ENCODE peak calls at places on chromosomes 5 and 9, in four cellular contexts. Q is tibial artery, K is IMR-90, T is upper lobe of left lung. Y is an unnamed sample. For H3K4me1, the result is how much of the 10 kb centered on the place peaks cover.

GRCh38 chr5:69334793-69335268 is 2.2 kb upstream of the CCDC125 start:
- DNase-seq in Q (peak), K (peak), T (peak), Y (peak)

GRCh38 chr5:93622240-93622885 is 39.3 kb downstream of the NR2F1 start:
- DNase-seq in Q (no peak), K (peak), T (no peak), Y (no peak)

GRCh38 chr5:123422433-123423277 is 548 bp downstream of the CEP120 start:
- DNase-seq in Q (no peak), K (peak), T (no peak), Y (no peak)

GRCh38 chr5:54758038-54758437 is 227.4 kb downstream of the ESM1 start:
- DNase-seq in Q (no peak), K (peak), T (no peak), Y (no peak)

GRCh38 chr5:152072076-152072475 is 147.4 kb upstream of the GLRA1 start:
- DNase-seq in Q (no peak), K (no peak), T (no peak), Y (no peak)

GRCh38 chr5:138138949-138139775 is at the start of gene NME5:
- DNase-seq in Q (no peak), K (peak), T (peak), Y (no peak)

GRCh38 chr5:1007221-1007680 is 1.4 kb upstream of the NKD2 start:
- DNase-seq in Q (peak), K (no peak), T (peak), Y (peak)

GRCh38 chr5:143456952-143457547 is 53.6 kb upstream of the NR3C1 start:
- DNase-seq in Q (no peak), K (peak), T (no peak), Y (no peak)

GRCh38 chr5:90158131-90158530 is 251.4 kb downstream of the CETN3 start:
- DNase-seq in Q (no peak), K (no peak), T (no peak), Y (no peak)

GRCh38 chr9:134267305-134268265 is 58.7 kb upstream of the RXRA start:
- DNase-seq in Q (no peak), K (no peak), T (no peak), Y (no peak)

GRCh38 chr5:1074816-1075554 is 36.9 kb downstream of the SLC12A7 start:
- DNase-seq in Q (no peak), K (no peak), T (peak), Y (no peak)

GRCh38 chr5:67998709-67999251 is 216.8 kb upstream of the PIK3R1 start:
- DNase-seq in Q (peak), K (peak), T (no peak), Y (peak)

GRCh38 chr9:33956544-33956943 is 92.1 kb downstream of the UBAP2 start:
- DNase-seq in Q (no peak), K (no peak), T (no peak), Y (no peak)

GRCh38 chr5:14460844-14461398 is 120.7 kb upstream of the OTULINL start:
- DNase-seq in Q (no peak), K (no peak), T (peak), Y (no peak)
- H3K4me1 ChIP-seq in Q (under half), K (under half), T (under half), Y (under half)

GRCh38 chr5:78504726-78505431 is 143.7 kb downstream of the LHFPL2 start:
- DNase-seq in Q (peak), K (peak), T (peak), Y (peak)

GRCh38 chr5:78508231-78508765 is 140.3 kb downstream of the LHFPL2 start:
- DNase-seq in Q (no peak), K (peak), T (no peak), Y (no peak)

GRCh38 chr5:78507531-78507930 is 141.0 kb downstream of the LHFPL2 start:
- DNase-seq in Q (no peak), K (no peak), T (no peak), Y (no peak)

GRCh38 chr5:78505860-78506259 is 142.7 kb downstream of the LHFPL2 start:
- DNase-seq in Q (no peak), K (no peak), T (no peak), Y (no peak)

GRCh38 chr5:78506296-78507049 is 142.1 kb downstream of the LHFPL2 start:
- DNase-seq in Q (no peak), K (peak), T (no peak), Y (no peak)
- H3K4me1 ChIP-seq in Q (half or more), K (half or more), T (under half), Y (half or more)

GRCh38 chr9:120899490-120900037 is 22.6 kb upstream of the PHF19 start:
- DNase-seq in Q (no peak), K (no peak), T (no peak), Y (no peak)

GRCh38 chr9:120900821-120901220 is 23.8 kb upstream of the PHF19 start:
- DNase-seq in Q (no peak), K (no peak), T (no peak), Y (no peak)

GRCh38 chr9:120902824-120903608 is 23.6 kb downstream of the TRAF1 start:
- DNase-seq in Q (no peak), K (no peak), T (no peak), Y (no peak)

GRCh38 chr9:120902286-120902685 is 24.3 kb downstream of the TRAF1 start:
- DNase-seq in Q (no peak), K (no peak), T (no peak), Y (no peak)

DNA sequence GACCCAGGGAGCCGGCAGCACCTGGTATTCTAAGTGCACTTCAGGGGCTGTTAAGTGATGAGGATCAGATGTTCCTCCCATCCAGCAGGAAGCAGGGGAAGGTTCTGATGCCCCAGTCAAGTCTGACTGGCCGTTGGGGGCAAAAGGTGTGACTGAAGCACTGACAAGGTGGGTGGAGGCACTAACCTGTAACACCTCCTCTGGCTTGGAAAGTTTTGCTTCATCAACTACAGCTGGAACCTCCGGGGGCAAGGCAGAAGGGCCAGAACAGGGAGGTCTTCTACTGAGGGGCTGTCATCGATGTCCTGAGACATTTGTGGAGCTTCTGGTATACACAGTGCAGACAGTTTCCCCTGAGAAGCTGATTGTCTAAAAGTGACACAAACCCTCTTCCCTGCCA is 24.7 kb upstream of the PHF19 start:
- DNase-seq in Q (no peak), K (no peak), T (no peak), Y (no peak)
- H3K4me1 ChIP-seq in Q (under half), K (under half), T (under half), Y (under half)

GRCh38 chr9:68648164-68648563 is 56.9 kb upstream of the PIP5K1B start:
- DNase-seq in Q (no peak), K (no peak), T (no peak), Y (no peak)
- H3K4me1 ChIP-seq in Q (under half), K (under half), T (under half), Y (under half)

GRCh38 chr5:39064450-39064849 is 9.7 kb downstream of the RICTOR start:
- DNase-seq in Q (no peak), K (no peak), T (no peak), Y (no peak)
- H3K4me1 ChIP-seq in Q (under half), K (under half), T (under half), Y (under half)

Y was measured in suprapubic skin.